ENCODE peak calls at places on chromosomes 13 and 19, in eight cellular contexts. W, C, L, V, O, M, G and Z are unnamed samples.

GRCh38 chr13:113618455-113618854 is 33.9 kb downstream of the TFDP1 start:
- DNase-seq in W (no peak), C (no peak), L (no peak), V (no peak), O (no peak), M (no peak), G (no peak), Z (no peak)

GRCh38 chr13:20989883-20990282 is 71.5 kb downstream of the LATS2 start:
- DNase-seq in W (no peak), C (no peak), L (no peak), V (no peak), O (no peak), M (no peak), G (no peak), Z (no peak)

GRCh38 chr13:39516140-39516539 is 86.9 kb downstream of the LHFPL6 start:
- DNase-seq in W (no peak), C (no peak), L (no peak), V (no peak), O (no peak), M (no peak), G (no peak), Z (peak; percentile 50)

GRCh38 chr13:95791084-95791722 is 114.3 kb downstream of the DNAJC3 start:
- DNase-seq in W (no peak), C (no peak), L (no peak), V (no peak), O (no peak), M (no peak), G (no peak), Z (no peak)

GRCh38 chr19:50723069-50723468 is at the start of gene CLEC11A:
- DNase-seq in W (no peak), C (peak; percentile 80), L (no peak), V (no peak), O (no peak), M (no peak), G (no peak), Z (peak; percentile 71)

GRCh38 chr13:103788061-103788652 is 721.9 kb upstream of the SLC10A2 start:
- DNase-seq in W (no peak), C (no peak), L (no peak), V (no peak), O (no peak), M (no peak), G (peak; percentile 41), Z (no peak)

GRCh38 chr19:37342753-37343152 is 28.1 kb upstream of the ZNF527 start:
- DNase-seq in W (no peak), C (no peak), L (peak; percentile 28), V (no peak), O (no peak), M (no peak), G (no peak), Z (no peak)

GRCh38 chr13:75151081-75151643 is 330.8 kb downstream of the TBC1D4 start:
- DNase-seq in W (no peak), C (peak; percentile 52), L (peak; percentile 66), V (no peak), O (no peak), M (no peak), G (no peak), Z (peak; percentile 77)

GRCh38 chr13:71368301-71368700 is 498.7 kb downstream of the DACH1 start:
- DNase-seq in W (no peak), C (no peak), L (peak; percentile 52), V (no peak), O (no peak), M (no peak), G (no peak), Z (no peak)

GRCh38 chr19:35461050-35461449 is 13.0 kb downstream of the FFAR2 start:
- DNase-seq in W (no peak), C (no peak), L (no peak), V (no peak), O (no peak), M (no peak), G (no peak), Z (no peak)

GRCh38 chr19:35462476-35462953 is 14.5 kb downstream of the FFAR2 start:
- DNase-seq in W (peak; percentile 89), C (no peak), L (peak; percentile 29), V (no peak), O (no peak), M (no peak), G (peak; percentile 71), Z (no peak)

GRCh38 chr19:35459414-35460082 is 11.5 kb downstream of the FFAR2 start:
- DNase-seq in W (no peak), C (no peak), L (peak; percentile 64), V (no peak), O (no peak), M (no peak), G (no peak), Z (no peak)

GRCh38 chr19:35458821-35459391 is 10.8 kb downstream of the FFAR2 start:
- DNase-seq in W (no peak), C (no peak), L (peak; percentile 62), V (no peak), O (no peak), M (no peak), G (peak; percentile 85), Z (no peak)

GRCh38 chr19:35460608-35461007 is 12.6 kb downstream of the FFAR2 start:
- DNase-seq in W (no peak), C (no peak), L (peak; percentile 52), V (no peak), O (no peak), M (no peak), G (no peak), Z (no peak)
- H3K4me1 ChIP-seq in W (peaks cover 36% of the 10 kb centered on the region), C (no peaks in the 10 kb centered on the region), L (peaks cover 7% of the 10 kb centered on the region), V (no peaks in the 10 kb centered on the region), O (no peaks in the 10 kb centered on the region), M (no peaks in the 10 kb centered on the region), G (peaks cover 38% of the 10 kb centered on the region), Z (peaks cover 22% of the 10 kb centered on the region)

DNA sequence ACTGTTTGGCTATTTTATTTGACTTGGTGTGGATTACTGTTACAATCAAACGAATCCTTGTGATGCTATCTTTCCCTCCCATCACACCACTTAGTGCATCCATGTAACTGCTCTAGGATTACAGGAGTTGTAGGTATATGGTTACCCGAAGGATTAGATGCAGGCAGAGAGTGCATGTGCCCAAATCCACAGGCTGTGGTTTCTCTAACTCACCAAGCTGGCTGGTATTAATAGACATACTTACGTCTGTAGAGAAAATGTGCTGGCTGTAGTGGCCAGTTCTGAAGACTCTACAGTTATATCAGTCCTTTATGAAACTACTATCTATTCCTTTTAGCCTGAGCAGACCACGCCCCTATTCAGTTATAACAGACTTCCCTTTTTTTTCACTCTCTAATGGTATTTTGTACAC is 1.1 kb upstream of the HMGB1 start:
- DNase-seq in W (peak; percentile 72), C (peak; percentile 20), L (peak; percentile 30), V (no peak), O (no peak), M (no peak), G (peak; percentile 84), Z (peak; percentile 25)
- H3K4me3 ChIP-seq in W (peak overlapping the region; percentile 55), C (no peak overlapping the region), L (peak overlapping the region; percentile 79), V (no peak overlapping the region), O (peak overlapping the region; percentile 63), M (no peak overlapping the region), G (peak overlapping the region; percentile 79), Z (peak overlapping the region; percentile 84)

DNA sequence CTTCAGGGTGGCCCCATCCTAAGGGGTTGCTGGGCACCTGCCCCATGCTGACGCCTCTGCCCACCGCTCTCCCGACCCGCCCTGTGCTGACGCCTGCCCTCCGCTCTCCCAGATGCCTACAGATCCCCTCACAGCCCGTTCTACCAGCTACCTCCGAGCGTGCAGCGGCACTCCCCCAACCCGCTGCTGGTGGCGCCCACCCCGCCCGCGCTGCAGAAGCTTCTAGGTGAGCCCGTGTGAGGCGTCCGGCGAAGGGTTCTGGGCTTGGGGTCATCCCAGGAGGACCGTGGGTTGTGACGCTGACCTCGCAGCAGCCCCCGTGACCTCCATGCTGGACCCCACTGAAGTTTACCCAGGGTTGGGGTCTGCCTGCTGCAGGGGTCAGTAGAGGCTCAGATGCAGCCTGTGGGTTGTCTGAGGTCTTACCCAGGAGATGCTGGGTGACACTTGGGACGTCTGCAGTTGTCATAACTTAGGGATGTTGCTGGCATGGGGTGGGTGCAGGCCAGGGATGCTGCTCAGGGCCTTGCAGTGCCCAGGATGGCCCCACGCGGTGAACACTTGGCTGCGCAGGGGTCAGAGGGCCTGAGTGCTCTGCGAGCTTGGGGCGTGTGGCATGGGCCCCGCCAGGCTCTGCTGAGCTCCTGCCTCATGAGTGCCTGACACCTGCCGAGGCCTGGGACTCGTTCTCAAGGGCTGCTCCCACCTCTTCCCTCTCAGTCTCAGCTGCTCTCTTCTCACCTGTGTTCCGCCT is 25.0 kb downstream of the PLEKHJ1 start:
- DNase-seq in W (no peak), C (no peak), L (no peak), V (no peak), O (no peak), M (no peak), G (no peak), Z (no peak)
- H3K9ac ChIP-seq in W (no peak overlapping the region), C (no peak overlapping the region), L (no peak overlapping the region), V (no peak overlapping the region), O (no peak overlapping the region), M (peak overlapping the region; percentile 81), G (no peak overlapping the region), Z (no peak overlapping the region)

GRCh38 chr19:13978306-13978705 is 26.0 kb downstream of the DCAF15 start:
- DNase-seq in W (no peak), C (no peak), L (peak; percentile 75), V (no peak), O (no peak), M (peak; percentile 85), G (peak; percentile 86), Z (no peak)

GRCh38 chr19:13978721-13979191 is 26.4 kb downstream of the DCAF15 start:
- DNase-seq in W (no peak), C (no peak), L (peak; percentile 28), V (no peak), O (no peak), M (peak; percentile 24), G (peak; percentile 55), Z (no peak)

GRCh38 chr19:13980340-13980739 is 25.8 kb downstream of the RFX1 start:
- DNase-seq in W (no peak), C (no peak), L (no peak), V (no peak), O (no peak), M (no peak), G (no peak), Z (no peak)

GRCh38 chr19:13979686-13980085 is 26.4 kb downstream of the RFX1 start:
- DNase-seq in W (no peak), C (no peak), L (no peak), V (no peak), O (no peak), M (no peak), G (no peak), Z (no peak)

DNA sequence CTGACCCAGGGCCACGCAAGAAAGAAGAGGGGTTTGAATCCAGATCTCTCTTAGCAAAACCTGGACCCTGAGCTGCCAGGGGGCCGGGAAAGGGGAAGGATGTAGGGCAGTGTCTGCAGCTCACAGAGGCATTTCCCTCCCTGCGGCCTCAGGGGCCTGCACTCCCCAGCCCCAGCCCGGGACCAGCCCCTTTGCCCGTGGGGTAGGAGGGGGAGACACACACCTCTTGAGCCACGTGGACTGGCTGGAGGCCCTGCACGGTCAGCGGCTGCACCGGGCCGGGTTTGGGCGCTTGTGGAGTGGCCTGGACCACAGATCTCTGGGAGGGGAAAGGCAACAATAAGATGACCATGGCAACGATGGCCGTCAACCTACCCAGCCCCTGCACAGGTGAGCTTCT is 26.9 kb downstream of the RFX1 start:
- DNase-seq in W (no peak), C (no peak), L (peak; percentile 19), V (no peak), O (no peak), M (no peak), G (peak; percentile 53), Z (no peak)
- H3K4me1 ChIP-seq in W (no peaks in the 10 kb centered on the region), C (no peaks in the 10 kb centered on the region), L (peaks cover 18% of the 10 kb centered on the region), V (peaks cover 3% of the 10 kb centered on the region), O (peaks cover 2% of the 10 kb centered on the region), M (peaks cover under 1% of the 10 kb centered on the region), G (peaks cover 32% of the 10 kb centered on the region), Z (no peaks in the 10 kb centered on the region)